ENCODE peak calls at places on chromosomes 1 and 21, in four cellular contexts. Z, I, K and R are unnamed samples.

GRCh38 chr1:116503535-116504307 is 67.1 kb downstream of the CD58 start:
- DNase-seq in K (no peak), Z (no peak), I (no peak), R (no peak)

GRCh38 chr1:153610334-153611023 is 2.5 kb downstream of the S100A16 start:
- DNase-seq in Z (peak), K (no peak), I (peak), R (peak)

GRCh38 chr21:41973861-41974751 is 20.3 kb upstream of the C2CD2 start:
- DNase-seq in Z (peak), K (no peak), I (peak), R (no peak)

GRCh38 chr1:202362212-202362611 is 13.7 kb downstream of the PPP1R12B start:
- DNase-seq in I (no peak), K (no peak), Z (no peak), R (no peak)

GRCh38 chr21:38925923-38926322 is 120.2 kb downstream of the ETS2 start:
- DNase-seq in I (no peak), K (peak), Z (peak), R (peak)

GRCh38 chr1:204357551-204357950 is 2.2 kb downstream of the PLEKHA6 start:
- DNase-seq in Z (no peak), K (no peak), I (no peak), R (no peak)

GRCh38 chr1:25743164-25744139 is 56.5 kb upstream of the SELENON start:
- DNase-seq in Z (peak), I (peak), K (peak), R (peak)

GRCh38 chr1:239891621-239892358 is 199.9 kb upstream of the FMN2 start:
- DNase-seq in Z (no peak), K (no peak), I (no peak), R (no peak)

GRCh38 chr1:37073752-37074151 is 39.4 kb upstream of the GRIK3 start:
- DNase-seq in K (no peak), Z (no peak), I (no peak), R (no peak)

GRCh38 chr1:157154940-157155514 is 16.8 kb upstream of the ETV3 start:
- DNase-seq in Z (peak), K (no peak), I (peak), R (peak)

GRCh38 chr1:241990040-241990439 is 8.9 kb downstream of the MAP1LC3C start:
- DNase-seq in Z (peak), I (peak), K (peak), R (peak)

GRCh38 chr1:236143104-236143948 is 987 bp downstream of the GPR137B start:
- DNase-seq in Z (peak), K (no peak), I (no peak), R (peak)

GRCh38 chr21:46182548-46183336 is 1.5 kb downstream of the SPATC1L start:
- DNase-seq in I (peak), Z (no peak), K (no peak), R (no peak)

GRCh38 chr1:155379180-155379876 is 58.6 kb downstream of the RUSC1 start:
- DNase-seq in Z (peak), K (no peak), I (no peak), R (peak)

GRCh38 chr1:45205000-45205909 is 1.1 kb downstream of the ZSWIM5 start:
- DNase-seq in Z (peak), I (peak), K (no peak), R (peak)

GRCh38 chr1:243842978-243843490 is 7.0 kb downstream of the AKT3 start:
- DNase-seq in K (no peak), Z (peak), I (no peak), R (peak)

GRCh38 chr1:187877220-187877619 is 1048.5 kb downstream of the PLA2G4A start:
- DNase-seq in K (no peak), I (no peak), Z (no peak), R (no peak)

GRCh38 chr1:244860914-244861610 is 3.3 kb downstream of the HNRNPU start:
- DNase-seq in Z (no peak), K (no peak), I (no peak), R (no peak)

GRCh38 chr21:45617021-45617930 is 26.2 kb upstream of the PCBP3 start:
- DNase-seq in Z (no peak), I (no peak), K (no peak), R (no peak)

GRCh38 chr1:161491472-161491871 is 13.8 kb upstream of the FCGR2A start:
- DNase-seq in K (no peak), Z (no peak), I (no peak), R (no peak)

GRCh38 chr1:203324103-203325003 is 19.0 kb downstream of the BTG2 start:
- DNase-seq in K (no peak), I (peak), Z (no peak), R (no peak)

GRCh38 chr1:34977210-34977471 is 8.0 kb downstream of the TMEM35B start:
- DNase-seq in I (no peak), Z (no peak), K (no peak), R (no peak)

GRCh38 chr1:204447220-204447619 is 35.6 kb upstream of the PPP1R15B start:
- DNase-seq in K (no peak), Z (no peak), I (no peak), R (no peak)

GRCh38 chr1:108502138-108502537 is 52.0 kb downstream of the NBPF6 start:
- DNase-seq in Z (no peak), K (no peak), I (no peak), R (no peak)

GRCh38 chr1:239909894-239910293 is 181.8 kb upstream of the FMN2 start:
- DNase-seq in I (no peak), K (no peak), Z (peak), R (peak)

GRCh38 chr1:230232352-230232751 is 165.3 kb downstream of the GALNT2 start:
- DNase-seq in I (no peak), K (no peak), Z (peak), R (peak)

GRCh38 chr1:223102797-223103533 is 40.1 kb downstream of the TLR5 start:
- DNase-seq in Z (no peak), I (no peak), K (no peak), R (no peak)

GRCh38 chr1:113057006-113057405 is 16.0 kb upstream of the LRIG2 start:
- DNase-seq in K (no peak), Z (no peak), I (no peak), R (no peak)

GRCh38 chr1:96400074-96400473 is 321.5 kb upstream of the PTBP2 start:
- DNase-seq in I (no peak), K (no peak), Z (no peak), R (no peak)

GRCh38 chr1:235503333-235504121 is 725 bp downstream of the B3GALNT2 start:
- DNase-seq in K (peak), I (peak), Z (peak), R (peak)

GRCh38 chr1:224867715-224868114 is 61.8 kb upstream of the DNAH14 start:
- DNase-seq in Z (no peak), I (no peak), K (no peak), R (no peak)

GRCh38 chr1:26090893-26091292 is 20.7 kb upstream of the PDIK1L start:
- DNase-seq in Z (no peak), K (no peak), I (no peak), R (no peak)

GRCh38 chr1:6868371-6869001 is 83.2 kb downstream of the CAMTA1 start:
- DNase-seq in Z (no peak), K (no peak), I (no peak), R (peak)

GRCh38 chr1:64966158-64966963 is at the start of gene JAK1:
- DNase-seq in I (peak), K (peak), Z (peak), R (peak)

GRCh38 chr1:53971718-53972117 is 25.6 kb downstream of the LRRC42 start:
- DNase-seq in I (no peak), K (no peak), Z (peak), R (peak)
- TF ChIP-seq CTCF in I (no peak), K (no peak), Z (no peak), R (no peak)

GRCh38 chr1:233379869-233380438 is 52.4 kb downstream of the MAP3K21 start:
- DNase-seq in I (no peak), K (no peak), Z (no peak), R (no peak)
- TF ChIP-seq CTCF in I (no peak), K (no peak), Z (no peak), R (no peak)

DNA sequence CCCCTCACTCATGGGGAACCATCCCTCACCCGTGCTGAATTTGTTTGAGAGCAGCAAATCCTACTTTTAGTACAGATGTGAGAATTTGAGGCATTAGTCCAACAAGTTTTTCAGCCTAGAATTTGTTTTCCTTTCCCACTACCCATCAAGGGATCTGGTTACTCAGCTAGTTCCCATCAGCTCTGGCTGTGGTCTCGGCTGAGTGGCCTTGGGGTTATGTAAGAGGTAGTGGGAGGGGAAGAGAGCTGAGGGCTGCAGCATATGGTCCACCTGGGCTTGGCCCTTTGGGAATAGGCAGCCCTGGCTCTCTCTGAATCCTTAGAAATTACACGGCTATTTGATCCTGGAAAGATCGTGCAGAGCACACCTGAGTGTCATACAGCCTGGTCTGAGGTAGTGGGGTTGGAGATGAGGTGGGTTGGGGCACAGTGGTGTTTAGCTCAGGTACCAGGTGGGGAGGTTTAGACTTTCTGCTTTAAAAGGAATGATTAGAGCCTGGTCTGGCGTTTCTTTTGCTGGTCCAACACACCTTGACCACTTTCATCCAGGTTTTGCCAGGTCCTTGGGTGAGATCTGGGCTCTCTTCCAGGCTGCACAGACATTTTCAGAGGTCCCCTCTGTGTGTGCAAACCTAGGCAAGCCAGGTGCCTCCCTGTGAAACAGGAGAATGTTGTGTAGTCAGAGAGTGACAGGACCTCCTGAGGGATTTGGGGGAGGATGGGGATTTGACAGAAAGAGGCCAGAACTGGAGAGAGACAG is 4.3 kb downstream of the GSTM4 start:
- DNase-seq in K (no peak), I (no peak), Z (peak), R (no peak)
- TF ChIP-seq CTCF in K (no peak), I (no peak), Z (no peak), R (no peak)

GRCh38 chr1:30977511-30977910 is 69.0 kb upstream of the SDC3 start:
- DNase-seq in I (no peak), Z (no peak), K (no peak), R (no peak)

GRCh38 chr1:30974536-30974935 is 66.0 kb upstream of the SDC3 start:
- DNase-seq in I (no peak), K (no peak), Z (no peak), R (no peak)

GRCh38 chr1:30976143-30976542 is 67.6 kb upstream of the SDC3 start:
- DNase-seq in Z (peak), K (no peak), I (no peak), R (peak)

GRCh38 chr1:30975217-30975616 is 66.7 kb upstream of the SDC3 start:
- DNase-seq in K (no peak), Z (no peak), I (no peak), R (no peak)

GRCh38 chr1:30977105-30977504 is 68.5 kb upstream of the SDC3 start:
- DNase-seq in K (no peak), Z (peak), I (no peak), R (peak)
- TF ChIP-seq CTCF in K (no peak), Z (no peak), I (no peak), R (peak)

DNA sequence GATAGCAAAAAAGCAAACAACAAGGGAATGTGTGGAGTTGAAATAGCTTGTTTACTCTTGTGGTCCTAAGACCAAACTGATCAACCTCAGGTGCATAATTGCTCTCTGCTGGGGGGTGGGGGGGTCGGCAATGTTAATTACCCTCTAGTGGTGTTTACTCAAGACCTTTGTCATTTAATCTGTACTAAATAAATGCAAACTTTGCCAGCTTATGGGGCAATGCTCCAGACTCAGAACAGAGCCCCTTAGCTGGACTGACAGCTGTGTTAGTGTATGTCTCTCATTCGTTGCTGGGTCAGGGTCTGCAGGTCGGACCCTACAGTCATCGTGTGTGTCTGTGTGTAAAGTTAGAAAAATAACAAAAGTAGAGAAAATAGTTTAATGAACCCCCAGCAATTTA is 7.2 kb upstream of the SLC44A3 start:
- DNase-seq in Z (no peak), I (no peak), K (no peak), R (no peak)
- TF ChIP-seq CTCF in Z (no peak), I (no peak), K (no peak), R (no peak)

GRCh38 chr1:48123647-48124046 is 98.9 kb upstream of the SLC5A9 start:
- DNase-seq in I (no peak), Z (no peak), K (no peak), R (no peak)
- TF ChIP-seq CTCF in I (no peak), Z (no peak), K (no peak), R (no peak)

DNA sequence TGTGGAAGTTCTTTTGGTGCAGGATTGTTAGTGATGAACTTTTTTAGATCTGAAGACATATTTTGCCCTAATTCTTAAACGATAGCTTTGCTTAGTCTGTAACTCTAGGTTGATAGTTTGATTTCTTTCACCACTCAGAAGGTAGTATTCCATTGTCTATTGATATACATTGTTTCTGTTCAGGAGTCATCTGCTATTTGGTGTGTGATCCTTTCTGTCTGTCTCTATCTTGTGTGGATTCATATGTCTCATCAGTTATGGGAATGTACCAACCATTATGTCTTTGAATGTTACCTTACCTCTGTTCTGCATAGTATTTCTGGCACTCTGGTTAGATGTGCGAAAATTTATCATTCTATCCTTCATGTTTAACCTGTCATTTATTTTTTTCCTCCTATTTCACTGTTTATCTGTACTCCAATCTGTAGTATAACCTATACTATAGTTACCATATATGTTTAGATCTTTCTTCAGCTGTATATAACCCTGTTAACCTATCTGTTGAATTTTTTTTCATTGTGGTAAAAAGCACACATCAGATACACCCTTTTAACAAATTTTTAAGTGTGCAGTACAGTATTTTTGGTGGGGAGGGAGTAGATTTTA is 5.7 kb downstream of the MARK1 start:
- DNase-seq in I (no peak), K (no peak), Z (no peak), R (no peak)
- TF ChIP-seq CTCF in I (no peak), K (no peak), Z (no peak), R (no peak)

GRCh38 chr21:28159396-28159795 is 833.3 kb downstream of the LTN1 start:
- DNase-seq in Z (no peak), I (no peak), K (no peak), R (no peak)
- TF ChIP-seq CTCF in Z (no peak), I (no peak), K (no peak), R (no peak)

DNA sequence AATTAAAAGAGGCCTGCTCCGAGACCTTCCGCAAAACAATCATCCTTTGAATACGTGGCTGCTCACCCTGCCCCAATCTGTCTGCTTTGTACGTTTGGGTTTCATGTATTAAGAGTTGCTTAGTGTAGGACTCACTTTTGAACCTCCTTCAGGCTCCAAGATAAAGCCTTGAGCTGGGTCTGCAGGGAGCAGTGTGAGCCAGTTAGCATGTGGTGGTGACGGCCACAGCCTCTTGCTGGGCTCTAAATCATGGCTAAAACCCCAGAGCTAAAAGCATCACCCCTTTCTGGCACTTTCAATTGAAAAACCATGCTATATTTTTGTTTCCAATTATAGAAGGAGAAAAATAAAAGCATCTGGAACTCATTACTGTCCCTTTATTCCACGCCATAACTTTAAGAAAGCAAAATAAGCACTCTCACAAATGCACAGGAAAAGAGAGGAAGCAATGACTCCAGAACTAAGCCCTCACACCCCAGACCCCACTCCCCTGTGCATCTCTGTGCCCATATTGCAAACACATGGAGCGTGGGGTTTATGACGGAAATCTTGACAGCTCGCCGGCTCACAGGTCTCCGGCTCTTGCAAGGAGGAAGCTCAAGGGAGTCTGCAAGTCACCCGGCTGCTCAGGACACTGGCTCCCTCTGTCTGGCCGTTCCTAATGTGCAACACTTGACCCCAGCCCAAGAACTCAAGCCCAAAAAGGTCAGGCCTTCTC is 135.5 kb downstream of the MIS18A start:
- DNase-seq in K (no peak), I (no peak), Z (peak), R (peak)
- TF ChIP-seq CTCF in K (no peak), I (no peak), Z (no peak), R (no peak)